ENCODE peak calls at places on chromosomes 11 and 22, in six cellular contexts. S is cardiac fibroblast, D is coronary artery, V is fibroblast of mammary gland, P is uterus, M is AG10803. W is an unnamed sample.
A peak's percentile ranks its signal among the peaks of the same experiment; 100 is the strongest.

GRCh38 chr11:65591939-65592814 is 3.4 kb downstream of the KCNK7 start:
- DNase-seq in V (peak; percentile 69), D (no peak), M (no peak), P (no peak), S (no peak), W (no peak)

GRCh38 chr11:17773674-17774073 is 39.1 kb downstream of the KCNC1 start:
- DNase-seq in M (no peak), D (no peak), S (no peak), V (no peak), P (no peak), W (no peak)

GRCh38 chr11:76025817-76026216 is 180.5 kb downstream of the WNT11 start:
- DNase-seq in D (no peak), V (no peak), M (no peak), P (no peak), S (no peak), W (no peak)

GRCh38 chr11:84313830-84314359 is 1027.7 kb upstream of the CCDC90B start:
- DNase-seq in V (peak; percentile 69), D (no peak), P (no peak), S (peak; percentile 33), M (peak; percentile 39), W (no peak)

GRCh38 chr11:77035041-77035440 is 843 bp downstream of the B3GNT6 start:
- DNase-seq in V (no peak), S (no peak), P (no peak), D (no peak), M (no peak), W (no peak)

GRCh38 chr11:57798905-57799559 is 37.4 kb downstream of the CTNND1 start:
- DNase-seq in S (peak; percentile 41), V (peak; percentile 87), D (no peak), P (peak; percentile 36), M (peak; percentile 91), W (peak; percentile 47)

GRCh38 chr11:30960387-30960992 is 374.3 kb upstream of the MPPED2 start:
- DNase-seq in D (no peak), P (no peak), S (peak; percentile 72), M (peak; percentile 62), V (peak; percentile 56), W (peak; percentile 16)

GRCh38 chr11:2807801-2808241 is 77.8 kb downstream of the CDKN1C start:
- DNase-seq in D (peak; percentile 56), P (peak; percentile 34), S (no peak), M (no peak), V (no peak), W (no peak)

GRCh38 chr22:36644333-36644757 is 59.2 kb downstream of the CACNG2 start:
- DNase-seq in S (peak; percentile 97), V (peak; percentile 95), P (no peak), D (no peak), M (peak; percentile 89), W (peak; percentile 94)

GRCh38 chr11:450809-451451 is 851 bp downstream of the PTDSS2 start:
- DNase-seq in M (peak; percentile 66), S (peak; percentile 63), V (peak; percentile 56), P (peak; percentile 47), D (no peak), W (peak; percentile 77)

GRCh38 chr11:111513240-111513605 is 1.0 kb upstream of the BTG4 start:
- DNase-seq in D (no peak), S (no peak), P (no peak), M (no peak), V (no peak), W (no peak)

GRCh38 chr11:130781906-130782305 is 134.4 kb downstream of the SNX19 start:
- DNase-seq in M (peak; percentile 73), V (peak; percentile 90), S (peak; percentile 81), D (peak; percentile 68), P (no peak), W (peak; percentile 28)

GRCh38 chr11:123107945-123108344 is 46.0 kb upstream of the HSPA8 start:
- DNase-seq in P (no peak), V (no peak), D (no peak), M (no peak), S (no peak), W (peak; percentile 77)

GRCh38 chr11:32891657-32892354 is 805 bp upstream of the QSER1 start:
- DNase-seq in S (no peak), D (no peak), V (peak; percentile 31), M (peak; percentile 11), P (no peak), W (peak; percentile 10)

GRCh38 chr11:59247535-59248227 is 35.0 kb upstream of the MPEG1 start:
- DNase-seq in D (no peak), P (no peak), M (peak; percentile 43), S (peak; percentile 62), V (peak; percentile 67), W (peak; percentile 42)

GRCh38 chr11:17563248-17563647 is 16.2 kb downstream of the OTOG start:
- DNase-seq in P (no peak), V (no peak), D (peak; percentile 69), M (no peak), S (peak; percentile 2), W (no peak)

GRCh38 chr22:30994960-30995359 is 25.9 kb downstream of the TUG1 start:
- DNase-seq in V (no peak), M (no peak), S (no peak), P (no peak), D (no peak), W (no peak)

GRCh38 chr22:40000171-40000570 is 5.4 kb downstream of the FAM83F start:
- DNase-seq in P (no peak), S (no peak), D (no peak), V (no peak), M (no peak), W (no peak)

DNA sequence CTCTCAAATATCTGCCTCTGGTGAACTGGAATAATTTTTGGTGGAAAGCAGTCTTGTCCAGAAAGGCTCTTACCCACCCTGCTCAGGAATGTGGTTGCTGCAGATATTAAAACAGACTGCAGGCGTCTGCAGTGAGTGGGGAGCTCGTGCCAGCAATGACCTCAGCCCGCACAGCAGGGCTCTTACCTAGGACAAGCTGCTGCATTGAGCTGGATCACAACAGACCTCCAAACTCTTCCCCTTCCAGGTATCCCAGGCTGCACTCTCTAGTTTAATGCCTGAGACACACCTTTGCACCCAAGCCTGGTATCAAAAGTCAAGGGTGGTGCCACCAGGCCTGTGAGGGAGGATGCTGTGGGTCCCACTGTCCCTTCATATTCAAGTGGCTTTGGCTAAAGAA is 69.7 kb upstream of the CDON start:
- DNase-seq in D (no peak), M (peak; percentile 62), P (peak; percentile 71), V (no peak), S (no peak), W (no peak)
- TF ChIP-seq CTCF in D (no peak), M (peak; percentile 14), P (no peak), V (no peak), S (no peak), W (no peak)

GRCh38 chr22:47457021-47457420 is 694.6 kb downstream of the TBC1D22A start:
- DNase-seq in P (no peak), M (no peak), S (no peak), V (no peak), D (no peak), W (no peak)
- H3K4me3 ChIP-seq in P (no peak overlapping the region), M (no peak overlapping the region), S (no peak overlapping the region), V (no peak overlapping the region), D (no peak overlapping the region), W (no peak overlapping the region)

GRCh38 chr11:70415176-70415575 is 16.8 kb downstream of the CTTN start:
- DNase-seq in D (no peak), V (peak; percentile 89), S (peak; percentile 89), M (peak; percentile 84), P (no peak), W (peak; percentile 83)
- TF ChIP-seq CTCF in D (no peak), V (peak; percentile 62), S (peak; percentile 60), M (peak; percentile 58), P (no peak), W (peak; percentile 50)

DNA sequence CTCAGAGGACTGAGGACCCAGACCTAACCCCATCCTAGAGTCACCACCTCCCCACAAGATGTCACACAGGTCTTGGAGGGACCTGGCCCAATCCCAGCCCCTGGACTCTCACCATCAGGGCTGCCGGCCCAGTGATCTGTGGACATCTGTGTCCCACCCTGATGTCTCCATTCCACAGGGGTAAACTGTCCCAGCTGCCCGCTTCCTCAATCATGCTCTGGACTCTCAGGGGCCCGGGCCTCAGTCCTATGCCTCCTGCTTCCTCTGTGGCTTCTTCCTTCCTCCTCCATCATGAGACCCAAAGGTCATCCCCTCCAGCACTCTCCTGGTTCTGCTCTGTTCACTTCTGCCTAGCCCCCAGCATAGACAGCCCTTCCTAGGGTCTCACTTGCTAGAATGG is 32.2 kb downstream of the ARAP1 start:
- DNase-seq in S (no peak), P (no peak), V (no peak), D (no peak), M (no peak), W (no peak)
- H3K4me3 ChIP-seq in S (peak overlapping the region; percentile 71), P (no peak overlapping the region), V (no peak overlapping the region), D (peak overlapping the region; percentile 82), M (peak overlapping the region; percentile 84), W (peak overlapping the region; percentile 61)

GRCh38 chr11:119681537-119681936 is 47.5 kb downstream of the NECTIN1 start:
- DNase-seq in P (no peak), S (no peak), M (no peak), V (no peak), D (no peak), W (no peak)
- TF ChIP-seq CTCF in P (no peak), S (peak; percentile 17), M (peak; percentile 7), V (no peak), D (peak; percentile 15), W (no peak)

W was measured in fibroblast of villous mesenchyme.